ENCODE peak calls at places on chromosomes 5 and 9, in seven cellular contexts. S is lower lobe of right lung; U is endodermal cell; Z is right lobe of liver; G is upper lobe of right lung; H is pancreas; I is CD8-positive, alpha-beta T cell. X is an unnamed sample.

GRCh38 chr9:31677415-31677814 is 707.0 kb upstream of the ACO1 start:
- DNase-seq in G (no peak), S (no peak), I (no peak), Z (no peak), U (no peak), H (no peak), X (no peak)

GRCh38 chr5:135194573-135195266 is 160.7 kb upstream of the PITX1 start:
- DNase-seq in S (no peak), I (no peak), H (no peak), U (no peak), G (no peak), Z (no peak), X (no peak)

GRCh38 chr9:68999393-69000105 is 14.4 kb downstream of the PRKACG start:
- DNase-seq in Z (no peak), S (peak), G (no peak), H (peak), I (peak), U (peak), X (peak)

GRCh38 chr9:134216449-134216951 is 52.1 kb upstream of the RNU6ATAC start:
- DNase-seq in G (peak), H (peak), Z (peak), U (no peak), I (no peak), S (peak), X (no peak)

GRCh38 chr9:116471093-116471906 is 215.8 kb upstream of the TRIM32 start:
- DNase-seq in H (no peak), U (peak), G (no peak), I (no peak), S (no peak), Z (no peak), X (no peak)

GRCh38 chr9:36728651-36729520 is 156.2 kb downstream of the MELK start:
- DNase-seq in H (peak), S (peak), U (peak), I (peak), G (peak), Z (peak), X (peak)

GRCh38 chr5:108641596-108641995 is 106.1 kb upstream of the FER start:
- DNase-seq in Z (no peak), I (no peak), H (no peak), U (no peak), G (no peak), S (no peak), X (no peak)

GRCh38 chr5:179798144-179798770 is 4.5 kb downstream of the LTC4S start:
- DNase-seq in H (no peak), Z (no peak), I (no peak), U (peak), G (no peak), S (no peak), X (no peak)

GRCh38 chr5:107808671-107809137 is 138.0 kb upstream of the EFNA5 start:
- DNase-seq in I (no peak), H (no peak), Z (no peak), S (no peak), U (peak), G (no peak), X (no peak)

GRCh38 chr5:1884638-1885475 is 2.1 kb upstream of the IRX4 start:
- DNase-seq in S (peak), U (peak), I (no peak), H (peak), Z (no peak), G (no peak), X (no peak)

GRCh38 chr5:1883120-1883924 is 597 bp upstream of the IRX4 start:
- DNase-seq in Z (no peak), I (no peak), H (peak), S (peak), G (no peak), U (peak), X (no peak)

GRCh38 chr5:1885476-1885755 is 2.7 kb upstream of the IRX4 start:
- DNase-seq in G (no peak), U (peak), Z (no peak), H (peak), I (no peak), S (peak), X (no peak)

GRCh38 chr5:1882337-1883119 is at the start of gene IRX4:
- DNase-seq in G (no peak), S (peak), I (no peak), Z (no peak), H (no peak), U (peak), X (no peak)

DNA sequence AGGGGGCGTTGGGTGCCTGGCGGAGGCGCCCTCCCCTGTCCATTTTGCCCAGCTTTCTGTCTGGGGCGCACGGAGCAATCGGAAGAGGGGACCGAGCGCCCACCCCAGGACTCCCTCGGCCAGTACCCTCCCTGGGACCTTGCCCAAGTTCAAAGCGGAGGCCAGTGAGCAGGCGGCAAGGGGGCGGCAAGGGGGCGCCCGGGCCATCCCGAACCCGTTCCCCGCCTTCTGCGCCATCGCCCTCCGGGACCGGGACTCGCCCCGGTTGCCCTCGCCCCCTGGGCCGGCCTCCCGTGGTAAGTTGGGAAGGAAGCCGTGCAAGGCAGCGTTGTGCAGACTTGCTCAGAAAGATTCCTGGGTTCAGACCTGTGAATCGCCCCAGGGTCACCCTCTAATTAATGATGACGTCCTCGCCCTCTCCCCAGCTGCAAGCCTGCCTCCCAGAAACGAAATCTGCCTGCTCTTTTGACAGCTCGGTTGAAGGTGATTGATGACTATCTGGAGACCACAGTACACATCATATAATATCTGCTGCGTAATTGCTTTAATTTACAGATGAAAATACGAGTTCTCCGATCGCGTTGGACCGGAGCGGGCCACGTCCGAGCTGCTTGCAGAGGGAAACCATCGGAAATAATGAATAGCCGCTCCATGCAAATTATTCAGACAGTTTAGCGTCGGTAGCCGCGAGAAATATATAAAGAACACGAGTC is 1.4 kb upstream of the IRX4 start:
- DNase-seq in Z (no peak), U (no peak), H (peak), I (no peak), S (peak), G (no peak), X (no peak)
- TF ChIP-seq CTCF in Z (no peak), U (no peak), H (no peak), I (no peak), S (no peak), G (no peak), X (no peak)

GRCh38 chr9:37923796-37924430 is 20.0 kb upstream of the SLC25A51 start:
- DNase-seq in I (no peak), Z (no peak), S (no peak), H (no peak), G (peak), U (no peak), X (no peak)

GRCh38 chr9:37921168-37921510 is 17.2 kb upstream of the SLC25A51 start:
- DNase-seq in S (no peak), Z (peak), H (no peak), U (no peak), G (peak), I (no peak), X (no peak)

GRCh38 chr9:37923121-37923795 is 19.3 kb upstream of the SLC25A51 start:
- DNase-seq in S (no peak), H (no peak), G (peak), Z (no peak), I (no peak), U (peak), X (no peak)

GRCh38 chr9:37921546-37922300 is 17.8 kb upstream of the SLC25A51 start:
- DNase-seq in S (no peak), U (peak), Z (peak), G (peak), H (no peak), I (no peak), X (no peak)

GRCh38 chr9:37922391-37923120 is 18.6 kb upstream of the SLC25A51 start:
- DNase-seq in U (peak), I (no peak), G (peak), S (no peak), H (no peak), Z (no peak), X (no peak)
- H3K27ac ChIP-seq in U (peak), I (no peak), G (no peak), S (no peak), H (peak), Z (no peak), X (no peak)

DNA sequence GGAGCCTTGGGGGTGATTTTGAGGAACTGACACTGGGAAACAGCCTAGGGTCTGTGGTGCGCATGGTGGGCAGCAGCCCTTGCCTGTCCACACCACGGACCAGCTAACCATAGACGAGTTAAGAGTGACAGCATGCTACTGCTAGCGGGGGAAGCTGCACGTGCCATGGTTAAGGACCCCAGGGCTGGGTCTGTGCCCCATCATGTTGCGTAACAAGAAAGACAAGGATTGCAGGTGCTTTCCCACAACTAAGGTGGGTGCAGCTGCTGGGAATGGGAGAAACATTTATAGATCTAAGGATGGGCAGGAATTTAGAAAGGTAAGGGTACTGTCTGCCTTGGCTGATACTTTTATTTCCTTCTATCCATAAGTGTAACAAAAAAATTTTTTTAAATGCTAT is 17.9 kb upstream of the KCNMB1 start:
- DNase-seq in S (no peak), U (no peak), H (no peak), Z (no peak), I (no peak), G (no peak), X (no peak)
- TF ChIP-seq CTCF in S (no peak), U (no peak), H (no peak), Z (no peak), I (no peak), G (no peak), X (no peak)

GRCh38 chr5:160061770-160062169 is 52.8 kb downstream of the TTC1 start:
- DNase-seq in H (no peak), I (no peak), G (no peak), S (no peak), Z (no peak), U (peak), X (no peak)

GRCh38 chr5:160064441-160064840 is 54.8 kb downstream of the PWWP2A start:
- DNase-seq in G (no peak), Z (peak), H (peak), U (no peak), I (no peak), S (no peak), X (no peak)

GRCh38 chr5:160064979-160065619 is 54.2 kb downstream of the PWWP2A start:
- DNase-seq in U (peak), H (peak), I (no peak), G (no peak), Z (peak), S (no peak), X (no peak)
- H3K27ac ChIP-seq in U (no peak), H (peak), I (no peak), G (no peak), Z (no peak), S (no peak), X (no peak)

GRCh38 chr5:109692852-109693251 is 3.1 kb downstream of the MAN2A1 start:
- DNase-seq in H (no peak), S (no peak), G (no peak), U (peak), I (no peak), Z (peak), X (no peak)

GRCh38 chr5:109690456-109691247 is 925 bp downstream of the MAN2A1 start:
- DNase-seq in U (peak), S (peak), I (peak), Z (peak), H (peak), G (peak), X (peak)

GRCh38 chr5:109689740-109690455 is at the start of gene MAN2A1:
- DNase-seq in U (peak), Z (peak), I (peak), H (peak), S (peak), G (peak), X (peak)

GRCh38 chr5:109692011-109692410 is 2.3 kb downstream of the MAN2A1 start:
- DNase-seq in U (no peak), G (no peak), Z (no peak), I (no peak), S (no peak), H (no peak), X (no peak)

GRCh38 chr5:109691248-109691574 is 1.5 kb downstream of the MAN2A1 start:
- DNase-seq in S (no peak), I (no peak), U (no peak), Z (no peak), G (no peak), H (no peak), X (no peak)
- TF ChIP-seq CTCF in S (no peak), I (peak), U (peak), Z (no peak), G (no peak), H (no peak), X (peak)

GRCh38 chr5:61493973-61494372 is 161.9 kb downstream of the ZSWIM6 start:
- DNase-seq in G (no peak), U (no peak), I (no peak), Z (no peak), S (no peak), H (no peak), X (no peak)

GRCh38 chr5:61498121-61498520 is 166.1 kb downstream of the ZSWIM6 start:
- DNase-seq in U (no peak), I (no peak), Z (no peak), S (no peak), G (no peak), H (no peak), X (no peak)

GRCh38 chr5:61496406-61497307 is 164.6 kb downstream of the ZSWIM6 start:
- DNase-seq in I (no peak), S (no peak), Z (no peak), U (no peak), G (no peak), H (no peak), X (no peak)
- H3K27ac ChIP-seq in I (no peak), S (no peak), Z (no peak), U (peak), G (no peak), H (no peak), X (no peak)

DNA sequence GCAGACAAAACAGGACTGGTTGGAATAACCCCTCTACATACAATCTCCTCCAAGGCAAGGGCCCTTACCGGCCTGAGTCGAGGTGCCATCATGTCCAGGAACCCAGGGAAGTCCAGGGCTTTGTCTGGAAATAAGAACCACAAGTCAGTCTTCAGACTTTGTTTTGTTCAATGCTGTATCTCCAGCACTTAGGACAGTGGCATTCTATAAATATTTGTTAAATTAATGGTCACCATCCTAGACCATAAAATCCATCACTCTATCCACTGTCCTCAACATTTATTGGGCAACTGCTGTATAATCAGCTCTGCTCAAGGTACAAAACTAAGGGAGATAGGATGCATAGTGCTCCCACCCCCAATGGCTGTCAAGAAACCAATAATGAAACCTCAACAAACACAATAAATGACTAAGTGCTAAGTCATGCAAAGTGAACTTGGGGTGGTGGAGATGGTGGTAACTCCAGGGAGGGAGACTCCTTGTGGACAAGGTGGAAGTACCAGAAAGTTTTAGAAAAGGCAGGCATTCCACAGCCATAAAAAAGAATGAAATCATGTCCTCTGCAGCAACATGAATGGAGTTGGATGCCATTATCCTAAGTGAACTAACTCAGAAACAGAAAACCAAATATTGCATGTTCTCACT is 5.0 kb downstream of the RELL2 start:
- DNase-seq in U (no peak), S (no peak), G (no peak), I (no peak), Z (no peak), H (no peak), X (no peak)
- TF ChIP-seq CTCF in U (peak), S (no peak), G (no peak), I (no peak), Z (no peak), H (no peak), X (no peak)

GRCh38 chr5:168027002-168027401 is 264.4 kb upstream of the WWC1 start:
- DNase-seq in U (no peak), G (no peak), Z (no peak), I (no peak), S (no peak), H (no peak), X (no peak)

GRCh38 chr5:168017313-168017712 is 274.1 kb upstream of the WWC1 start:
- DNase-seq in Z (no peak), H (no peak), G (no peak), I (no peak), U (no peak), S (no peak), X (no peak)

GRCh38 chr5:168020522-168021294 is 270.7 kb upstream of the WWC1 start:
- DNase-seq in H (no peak), Z (no peak), G (no peak), S (no peak), I (no peak), U (no peak), X (no peak)

GRCh38 chr5:168023190-168023589 is 268.3 kb upstream of the WWC1 start:
- DNase-seq in H (no peak), G (no peak), S (no peak), I (no peak), U (no peak), Z (no peak), X (no peak)

DNA sequence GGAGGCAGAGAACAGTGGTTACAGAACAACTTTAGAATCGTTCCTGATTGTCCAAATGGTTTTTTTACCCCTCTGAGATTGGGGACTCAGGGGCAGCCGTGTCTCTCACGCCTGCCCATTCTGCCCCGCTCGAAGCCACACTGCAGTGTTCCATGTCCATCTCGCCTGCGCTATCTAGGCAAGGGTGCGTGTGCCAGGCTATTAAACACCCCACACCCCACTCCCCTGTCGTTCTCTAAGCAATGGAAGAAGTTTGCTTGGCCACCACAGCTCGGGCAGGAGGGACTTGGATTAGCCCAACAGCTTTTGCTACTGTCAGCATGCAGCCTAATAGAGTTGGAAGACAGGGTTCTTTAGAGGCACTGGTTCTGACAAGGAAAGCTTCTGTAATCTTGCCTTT is 268.7 kb upstream of the WWC1 start:
- DNase-seq in H (no peak), G (no peak), S (no peak), Z (no peak), I (no peak), U (no peak), X (no peak)
- H3K27ac ChIP-seq in H (no peak), G (no peak), S (no peak), Z (no peak), I (no peak), U (no peak), X (no peak)

GRCh38 chr9:12702160-12702758 is 9.1 kb downstream of the TYRP1 start:
- DNase-seq in I (no peak), Z (peak), H (no peak), U (peak), G (no peak), S (peak), X (no peak)
- TF ChIP-seq CTCF in I (no peak), Z (peak), H (peak), U (peak), G (peak), S (peak), X (no peak)

DNA sequence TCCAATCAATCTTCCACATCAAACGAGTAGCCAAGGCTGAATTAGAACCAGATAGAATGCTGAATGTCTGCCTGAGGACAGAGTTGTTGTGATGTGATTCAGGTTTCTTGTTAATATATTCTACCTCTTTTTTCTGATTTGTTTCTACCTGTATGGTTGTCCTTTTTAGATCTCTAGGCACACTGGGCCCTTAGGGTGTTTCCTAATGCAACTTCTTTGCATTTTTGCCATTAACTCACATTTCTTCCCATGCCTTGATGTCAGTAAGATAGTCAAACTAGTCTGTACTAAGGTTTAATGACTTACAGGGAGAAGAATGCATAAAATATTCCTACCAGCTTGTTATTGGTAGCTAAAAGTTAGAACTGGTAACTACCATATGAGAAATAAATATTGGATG is 413.6 kb downstream of the CCDC171 start:
- DNase-seq in I (no peak), G (no peak), S (no peak), H (no peak), Z (no peak), U (no peak), X (no peak)
- H3K27ac ChIP-seq in I (no peak), G (no peak), S (no peak), H (no peak), Z (no peak), U (no peak), X (no peak)